ENCODE peak calls at places on chromosomes 3 and 15, in four cellular contexts. U is IMR-90, N is neural crest cell, M is OCI-LY7. Z is an unnamed sample.

GRCh38 chr3:169668957-169669681 is 5.6 kb upstream of the MECOM start:
- DNase-seq in M (no peak), N (peak), U (peak), Z (peak)

GRCh38 chr3:140251678-140252077 is 316.7 kb downstream of the CLSTN2 start:
- DNase-seq in M (no peak), N (no peak), U (no peak), Z (no peak)

GRCh38 chr3:158713094-158713499 is 19.2 kb downstream of the RARRES1 start:
- DNase-seq in U (no peak), M (no peak), N (no peak), Z (no peak)

GRCh38 chr3:39146611-39147373 is 6.6 kb downstream of the CSRNP1 start:
- DNase-seq in M (peak), N (no peak), U (peak), Z (peak)

GRCh38 chr15:62795171-62795570 is 247.4 kb upstream of the TPM1 start:
- DNase-seq in M (no peak), U (no peak), N (no peak), Z (no peak)

GRCh38 chr15:77568960-77569646 is 63.6 kb downstream of the LINGO1 start:
- DNase-seq in M (no peak), N (no peak), U (peak), Z (peak)

GRCh38 chr15:81001180-81002003 is 669 bp downstream of the TLNRD1 start:
- DNase-seq in N (peak), U (peak), M (peak), Z (peak)

GRCh38 chr3:47836986-47837385 is 34.0 kb downstream of the DHX30 start:
- DNase-seq in M (no peak), U (no peak), N (no peak), Z (no peak)

GRCh38 chr3:61829301-61830110 is 268.1 kb downstream of the PTPRG start:
- DNase-seq in U (no peak), N (no peak), M (no peak), Z (no peak)

GRCh38 chr3:168030488-168031054 is 65.2 kb downstream of the GOLIM4 start:
- DNase-seq in N (no peak), U (no peak), M (no peak), Z (no peak)

GRCh38 chr3:20480771-20481170 is 294.8 kb upstream of the SGO1 start:
- DNase-seq in N (no peak), M (no peak), U (no peak), Z (no peak)

GRCh38 chr3:5123937-5124336 is 1.8 kb downstream of the ARL8B start:
- DNase-seq in M (no peak), U (no peak), N (no peak), Z (peak)

GRCh38 chr3:118171236-118171852 is 863.3 kb downstream of the IGSF11 start:
- DNase-seq in U (no peak), N (no peak), M (no peak), Z (no peak)

GRCh38 chr3:69180869-69181591 is 58.6 kb upstream of the LMOD3 start:
- DNase-seq in U (no peak), M (no peak), N (no peak), Z (no peak)

GRCh38 chr15:74172751-74173544 is 562 bp upstream of the ISLR start:
- DNase-seq in N (no peak), M (no peak), U (peak), Z (no peak)

GRCh38 chr3:81851166-81851565 is 89.7 kb upstream of the GBE1 start:
- DNase-seq in U (no peak), N (no peak), M (no peak), Z (no peak)

GRCh38 chr3:193744048-193744821 is 151.2 kb downstream of the OPA1 start:
- DNase-seq in M (peak), U (no peak), N (no peak), Z (peak)

GRCh38 chr3:101134331-101134730 is 141.1 kb upstream of the ABI3BP start:
- DNase-seq in N (no peak), U (no peak), M (no peak), Z (no peak)

GRCh38 chr15:38690737-38691332 is 126.2 kb upstream of the RASGRP1 start:
- DNase-seq in N (peak), M (peak), U (peak), Z (peak)

GRCh38 chr15:48929611-48930170 is 34.0 kb downstream of the SHC4 start:
- DNase-seq in U (peak), N (no peak), M (no peak), Z (peak)

GRCh38 chr3:9175421-9175820 is 74.0 kb downstream of the SRGAP3 start:
- DNase-seq in N (no peak), U (no peak), M (no peak), Z (peak)

GRCh38 chr15:76840830-76841460 is 64.2 kb downstream of the SCAPER start:
- DNase-seq in N (no peak), U (peak), M (peak), Z (peak)

GRCh38 chr3:18090377-18090776 is 334.8 kb downstream of the SATB1 start:
- DNase-seq in N (no peak), M (no peak), U (no peak), Z (no peak)

GRCh38 chr15:74545776-74546656 is 5.0 kb downstream of the ARID3B start:
- DNase-seq in M (peak), U (peak), N (peak), Z (peak)

GRCh38 chr3:193870376-193871092 is 265.4 kb upstream of the HES1 start:
- DNase-seq in U (peak), N (no peak), M (no peak), Z (peak)

GRCh38 chr3:15647629-15648167 is 46.2 kb downstream of the BTD start:
- DNase-seq in M (peak), U (peak), N (no peak), Z (peak)

DNA sequence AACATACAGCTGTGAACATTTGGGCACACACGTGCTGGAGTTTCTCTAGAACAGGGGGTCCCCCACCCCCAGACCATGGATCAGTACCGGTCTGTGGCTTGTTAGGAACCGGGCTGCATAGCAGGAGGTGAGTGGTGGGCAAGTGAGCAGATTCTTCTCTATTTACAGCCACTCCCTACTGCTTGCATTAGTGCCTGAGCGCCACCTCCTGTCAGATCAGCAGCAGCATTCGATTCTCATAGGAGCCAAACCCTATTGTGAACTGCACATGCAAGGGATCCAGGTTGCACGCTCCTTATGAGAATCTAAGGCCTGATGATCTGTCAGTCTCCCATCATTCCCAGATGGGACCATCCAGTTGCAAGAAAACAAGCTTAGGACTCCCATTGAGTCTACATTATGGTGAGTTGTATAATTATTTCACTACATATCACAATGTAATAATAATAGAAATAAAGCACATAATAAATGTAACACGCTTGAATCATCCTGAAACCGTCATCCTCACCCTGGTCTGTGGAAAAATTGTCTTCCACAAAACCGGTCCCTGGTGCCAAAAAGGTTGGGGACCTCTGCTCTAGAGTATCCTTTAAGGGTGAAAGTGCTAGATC is 25.8 kb downstream of the CHRM5 start:
- DNase-seq in N (peak), U (peak), M (peak), Z (peak)
- TF ChIP-seq CTCF in N (peak), U (peak), M (peak), Z (peak)

GRCh38 chr3:12484983-12485327 is 675 bp downstream of the TSEN2 start:
- DNase-seq in M (no peak), N (no peak), U (no peak), Z (peak)

GRCh38 chr3:12490547-12490946 is 6.3 kb downstream of the TSEN2 start:
- DNase-seq in U (no peak), M (no peak), N (no peak), Z (no peak)

GRCh38 chr3:12486001-12486400 is 1.7 kb downstream of the TSEN2 start:
- DNase-seq in M (no peak), U (no peak), N (no peak), Z (no peak)

GRCh38 chr3:12486916-12487315 is 2.6 kb downstream of the TSEN2 start:
- DNase-seq in M (no peak), U (no peak), N (no peak), Z (no peak)

DNA sequence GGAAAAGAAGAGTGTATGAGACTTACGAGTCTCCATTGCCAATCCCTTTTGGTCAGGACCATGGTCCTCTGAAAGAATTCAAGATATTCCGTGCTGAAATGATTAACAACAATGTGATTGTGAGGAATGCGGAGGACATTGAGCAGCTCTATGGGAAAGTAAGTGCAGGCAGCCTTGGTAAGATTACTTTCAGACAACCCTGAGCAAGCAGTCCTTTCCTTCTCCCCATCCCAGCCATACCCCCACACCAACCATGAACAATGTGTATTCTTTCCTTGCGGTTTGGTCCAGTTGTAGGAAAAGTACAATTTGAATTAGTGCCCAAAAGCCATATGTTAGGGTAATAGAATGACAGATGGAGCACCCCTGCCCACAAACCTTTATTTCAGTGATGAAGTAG is 5.6 kb downstream of the TSEN2 start:
- DNase-seq in N (no peak), U (no peak), M (no peak), Z (no peak)
- TF ChIP-seq CTCF in N (no peak), U (no peak), M (no peak), Z (no peak)

GRCh38 chr3:127823590-127823857 is 1.2 kb upstream of the MGLL start:
- DNase-seq in N (no peak), M (no peak), U (no peak), Z (no peak)

GRCh38 chr3:127822166-127822835 is at the start of gene MGLL:
- DNase-seq in U (peak), M (no peak), N (peak), Z (peak)

GRCh38 chr3:127820871-127821853 is 1.2 kb downstream of the MGLL start:
- DNase-seq in M (no peak), U (peak), N (no peak), Z (no peak)

GRCh38 chr3:127824151-127824825 is 2.0 kb upstream of the MGLL start:
- DNase-seq in M (no peak), N (no peak), U (no peak), Z (no peak)

GRCh38 chr3:127822836-127823589 is 698 bp upstream of the MGLL start:
- DNase-seq in M (no peak), U (peak), N (no peak), Z (no peak)
- TF ChIP-seq CTCF in M (no peak), U (peak), N (no peak), Z (no peak)

GRCh38 chr15:47548986-47549385 is 168.3 kb upstream of the SEMA6D start:
- DNase-seq in U (no peak), M (no peak), N (no peak), Z (no peak)

GRCh38 chr15:47553933-47554332 is 163.4 kb upstream of the SEMA6D start:
- DNase-seq in M (no peak), N (no peak), U (no peak), Z (no peak)

GRCh38 chr15:47552978-47553608 is 164.2 kb upstream of the SEMA6D start:
- DNase-seq in U (no peak), N (no peak), M (no peak), Z (no peak)

GRCh38 chr15:47551559-47551958 is 165.7 kb upstream of the SEMA6D start:
- DNase-seq in M (no peak), N (no peak), U (no peak), Z (no peak)

DNA sequence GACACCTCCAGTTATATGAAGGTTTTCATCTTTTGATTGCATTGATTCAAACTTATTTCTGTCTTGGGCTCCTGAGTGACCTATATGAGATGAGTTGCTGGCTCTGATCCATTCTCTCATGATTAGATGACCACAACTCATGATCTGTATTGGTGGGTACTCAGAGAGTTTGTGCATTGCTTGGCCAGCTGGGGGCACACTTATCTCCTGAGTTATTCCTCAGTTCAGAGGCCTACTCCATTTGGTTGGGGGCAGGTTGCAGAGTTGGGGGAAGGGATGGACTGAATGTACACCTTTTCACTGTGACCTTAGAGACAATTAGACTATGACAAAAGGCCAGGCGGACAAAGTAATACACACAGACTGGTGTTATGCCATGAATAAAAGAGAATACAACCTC is 166.2 kb upstream of the SEMA6D start:
- DNase-seq in M (no peak), N (no peak), U (no peak), Z (peak)
- TF ChIP-seq CTCF in M (no peak), N (no peak), U (peak), Z (no peak)

GRCh38 chr15:68634122-68634482 is 55.3 kb downstream of the CORO2B start:
- DNase-seq in N (no peak), M (peak), U (no peak), Z (no peak)

GRCh38 chr15:68634531-68634930 is 55.7 kb downstream of the CORO2B start:
- DNase-seq in U (no peak), N (no peak), M (peak), Z (no peak)

GRCh38 chr15:68633181-68634121 is 54.7 kb downstream of the CORO2B start:
- DNase-seq in M (peak), U (no peak), N (no peak), Z (no peak)

GRCh38 chr15:68636256-68636655 is 57.5 kb downstream of the CORO2B start:
- DNase-seq in M (no peak), N (no peak), U (no peak), Z (peak)

GRCh38 chr15:68635142-68635541 is 56.3 kb downstream of the CORO2B start:
- DNase-seq in U (no peak), M (peak), N (no peak), Z (no peak)
- TF ChIP-seq CTCF in U (no peak), M (peak), N (no peak), Z (no peak)

GRCh38 chr3:126546549-126547239 is 12.0 kb downstream of the C3orf22 start:
- DNase-seq in M (no peak), N (no peak), U (no peak), Z (no peak)

GRCh38 chr3:126549861-126550487 is 8.8 kb downstream of the C3orf22 start:
- DNase-seq in U (no peak), N (no peak), M (no peak), Z (no peak)

GRCh38 chr3:126550488-126551051 is 8.2 kb downstream of the C3orf22 start:
- DNase-seq in N (no peak), U (no peak), M (no peak), Z (no peak)

GRCh38 chr3:126551066-126551838 is 7.5 kb downstream of the C3orf22 start:
- DNase-seq in U (no peak), N (no peak), M (no peak), Z (no peak)

GRCh38 chr3:126548556-126549466 is 9.9 kb downstream of the C3orf22 start:
- DNase-seq in U (no peak), N (no peak), M (no peak), Z (no peak)
- TF ChIP-seq CTCF in U (no peak), N (no peak), M (peak), Z (no peak)

GRCh38 chr3:195226900-195227447 is 44.0 kb downstream of the XXYLT1 start:
- DNase-seq in U (peak), M (peak), N (no peak), Z (no peak)
- TF ChIP-seq CTCF in U (peak), M (peak), N (peak), Z (peak)

GRCh38 chr3:77320514-77320913 is 280.6 kb downstream of the ROBO2 start:
- DNase-seq in N (no peak), M (peak), U (peak), Z (peak)
- TF ChIP-seq CTCF in N (peak), M (peak), U (peak), Z (peak)

DNA sequence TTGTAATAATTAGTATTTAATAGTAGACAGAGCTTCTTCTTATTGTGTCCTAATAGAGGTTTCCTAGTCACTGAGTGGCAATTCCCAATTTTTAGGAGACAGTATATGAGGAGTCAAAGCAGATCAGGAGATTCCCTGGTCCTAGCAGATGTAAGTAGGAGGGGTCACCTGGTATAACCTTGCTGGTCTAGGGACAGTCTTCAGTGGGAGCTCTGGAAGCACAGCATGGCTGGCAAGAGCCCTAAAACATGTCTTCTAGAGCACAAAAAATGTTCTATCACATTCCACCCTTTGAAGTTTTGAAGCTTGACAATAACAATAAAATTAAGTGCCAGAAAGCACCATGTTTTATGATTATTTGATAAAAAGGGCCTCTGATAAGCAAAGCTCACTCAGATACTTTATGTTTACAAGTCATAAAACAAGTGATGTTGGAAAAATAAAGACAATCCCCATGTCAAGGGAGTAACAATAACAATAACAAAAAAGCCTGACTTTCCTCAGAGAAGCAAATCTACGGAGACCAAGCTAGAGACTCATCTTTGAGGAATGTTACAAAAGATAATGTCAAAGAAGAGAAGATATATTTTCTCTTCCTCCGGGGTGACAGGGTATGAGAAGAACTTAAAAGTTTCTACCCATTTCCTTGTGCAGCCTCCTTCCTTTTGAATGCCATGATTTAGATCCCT is 109.8 kb upstream of the RBMS3 start:
- DNase-seq in N (no peak), U (peak), M (no peak), Z (no peak)
- TF ChIP-seq CTCF in N (no peak), U (no peak), M (no peak), Z (no peak)